ENCODE peak calls at places on chromosomes 3 and 15, in four cellular contexts. One of them, this sample, is unnamed.

GRCh38 chr3:127784865-127785710 is 37.2 kb downstream of the MGLL start:
- DNase-seq in stimulated activated CD4-positive, alpha-beta T cell treated with anti-CD3 and anti-CD28 coated beads, Interleukin-1b, Interleukin-23, amount 100 ng/mL, for 4 hours: no peak
- DNase-seq in AG08396: no peak
- DNase-seq in T-helper 9 cell: no peak
- DNase-seq in this sample: no peak

GRCh38 chr15:66630801-66631351 is 65.1 kb upstream of the LCTL start:
- DNase-seq in stimulated activated CD4-positive, alpha-beta T cell treated with anti-CD3 and anti-CD28 coated beads, Interleukin-1b, Interleukin-23, amount 100 ng/mL, for 4 hours: no peak
- DNase-seq in AG08396: no peak
- DNase-seq in T-helper 9 cell: no peak
- DNase-seq in this sample: no peak

GRCh38 chr3:150345021-150345538 is 63.0 kb upstream of the TSC22D2 start:
- DNase-seq in stimulated activated CD4-positive, alpha-beta T cell treated with anti-CD3 and anti-CD28 coated beads, Interleukin-1b, Interleukin-23, amount 100 ng/mL, for 4 hours: no peak
- DNase-seq in AG08396: no peak
- DNase-seq in T-helper 9 cell: no peak
- DNase-seq in this sample: no peak

GRCh38 chr3:9507586-9508578 is 45.7 kb downstream of the LHFPL4 start:
- DNase-seq in stimulated activated CD4-positive, alpha-beta T cell treated with anti-CD3 and anti-CD28 coated beads, Interleukin-1b, Interleukin-23, amount 100 ng/mL, for 4 hours: no peak
- DNase-seq in AG08396: no peak
- DNase-seq in T-helper 9 cell: no peak
- DNase-seq in this sample: no peak

GRCh38 chr3:125916376-125916978 is 52.5 kb upstream of the ROPN1B start:
- DNase-seq in stimulated activated CD4-positive, alpha-beta T cell treated with anti-CD3 and anti-CD28 coated beads, Interleukin-1b, Interleukin-23, amount 100 ng/mL, for 4 hours: peak
- DNase-seq in AG08396: peak
- DNase-seq in T-helper 9 cell: peak
- DNase-seq in this sample: peak

GRCh38 chr3:89851974-89852621 is 744.7 kb downstream of the EPHA3 start:
- DNase-seq in stimulated activated CD4-positive, alpha-beta T cell treated with anti-CD3 and anti-CD28 coated beads, Interleukin-1b, Interleukin-23, amount 100 ng/mL, for 4 hours: no peak
- DNase-seq in AG08396: peak
- DNase-seq in T-helper 9 cell: no peak
- DNase-seq in this sample: no peak

GRCh38 chr3:73141531-73141930 is 80.1 kb downstream of the EBLN2 start:
- DNase-seq in stimulated activated CD4-positive, alpha-beta T cell treated with anti-CD3 and anti-CD28 coated beads, Interleukin-1b, Interleukin-23, amount 100 ng/mL, for 4 hours: no peak
- DNase-seq in AG08396: no peak
- DNase-seq in T-helper 9 cell: no peak
- DNase-seq in this sample: no peak

GRCh38 chr15:23514492-23514891 is 51.0 kb upstream of the MKRN3 start:
- DNase-seq in stimulated activated CD4-positive, alpha-beta T cell treated with anti-CD3 and anti-CD28 coated beads, Interleukin-1b, Interleukin-23, amount 100 ng/mL, for 4 hours: no peak
- DNase-seq in AG08396: no peak
- DNase-seq in T-helper 9 cell: no peak
- DNase-seq in this sample: no peak

GRCh38 chr3:112092439-112093179 is 6.4 kb downstream of the C3orf52 start:
- DNase-seq in stimulated activated CD4-positive, alpha-beta T cell treated with anti-CD3 and anti-CD28 coated beads, Interleukin-1b, Interleukin-23, amount 100 ng/mL, for 4 hours: no peak
- DNase-seq in AG08396: no peak
- DNase-seq in T-helper 9 cell: no peak
- DNase-seq in this sample: no peak

GRCh38 chr15:27017168-27017809 is 46.3 kb downstream of the GABRG3 start:
- DNase-seq in stimulated activated CD4-positive, alpha-beta T cell treated with anti-CD3 and anti-CD28 coated beads, Interleukin-1b, Interleukin-23, amount 100 ng/mL, for 4 hours: no peak
- DNase-seq in AG08396: peak
- DNase-seq in T-helper 9 cell: no peak
- DNase-seq in this sample: no peak

GRCh38 chr15:89121414-89121813 is 33.2 kb downstream of the ABHD2 start:
- DNase-seq in stimulated activated CD4-positive, alpha-beta T cell treated with anti-CD3 and anti-CD28 coated beads, Interleukin-1b, Interleukin-23, amount 100 ng/mL, for 4 hours: no peak
- DNase-seq in AG08396: no peak
- DNase-seq in T-helper 9 cell: no peak
- DNase-seq in this sample: no peak

GRCh38 chr15:33242669-33243191 is 48.2 kb upstream of the FMN1 start:
- DNase-seq in stimulated activated CD4-positive, alpha-beta T cell treated with anti-CD3 and anti-CD28 coated beads, Interleukin-1b, Interleukin-23, amount 100 ng/mL, for 4 hours: no peak
- DNase-seq in AG08396: no peak
- DNase-seq in T-helper 9 cell: no peak
- DNase-seq in this sample: no peak